ENCODE peak calls at places on chromosomes 5 and 9, in ten cellular contexts. U is breast epithelium, W is fibroblast of the aortic adventitia, Q is GM12865, D is retinal pigment epithelial cell, K is stomach, I is MM.1S, X is endothelial cell, N is heart right ventricle, J is brain microvascular endothelial cell. A is an unnamed sample.
A peak's percentile ranks its signal among the peaks of the same experiment; 100 is the strongest.

GRCh38 chr5:1726956-1727355 is 72.7 kb downstream of the MRPL36 start:
- DNase-seq in U (no peak), W (no peak), Q (no peak), D (no peak), K (peak; percentile 23), I (no peak), X (peak; percentile 1), N (no peak), J (no peak), A (no peak)

GRCh38 chr5:39947657-39948056 is 522.9 kb upstream of the DAB2 start:
- DNase-seq in U (no peak), W (peak; percentile 67), Q (no peak), D (no peak), K (no peak), I (no peak), X (no peak), N (no peak), J (peak; percentile 20), A (peak; percentile 6)

GRCh38 chr5:101009758-101010519 is 106.9 kb upstream of the ST8SIA4 start:
- DNase-seq in U (no peak), W (no peak), Q (peak; percentile 62), D (peak; percentile 35), K (no peak), I (peak; percentile 68), X (no peak), N (no peak), J (no peak), A (no peak)

GRCh38 chr9:12735669-12736068 is 39.2 kb upstream of the LURAP1L start:
- DNase-seq in U (no peak), W (no peak), Q (peak; percentile 53), D (no peak), K (no peak), I (peak; percentile 53), X (no peak), N (no peak), J (no peak), A (no peak)

GRCh38 chr5:111072949-111073682 is 1.6 kb downstream of the TSLP start:
- DNase-seq in U (peak; percentile 57), W (peak; percentile 44), Q (peak; percentile 57), D (no peak), K (peak; percentile 28), I (peak; percentile 72), X (peak; percentile 55), N (peak; percentile 76), J (no peak), A (peak; percentile 29)

GRCh38 chr9:95722141-95722540 is 153.3 kb upstream of the ERCC6L2 start:
- DNase-seq in U (no peak), W (no peak), Q (no peak), D (no peak), K (peak; percentile 32), I (no peak), X (no peak), N (no peak), J (no peak), A (no peak)

GRCh38 chr5:65027149-65027548 is 258.4 kb downstream of the CWC27 start:
- DNase-seq in U (no peak), W (no peak), Q (peak; percentile 41), D (no peak), K (no peak), I (peak; percentile 58), X (no peak), N (no peak), J (no peak), A (no peak)

GRCh38 chr9:116990592-116990991 is 303.5 kb downstream of the TRIM32 start:
- DNase-seq in U (no peak), W (no peak), Q (no peak), D (no peak), K (no peak), I (no peak), X (no peak), N (no peak), J (no peak), A (no peak)

DNA sequence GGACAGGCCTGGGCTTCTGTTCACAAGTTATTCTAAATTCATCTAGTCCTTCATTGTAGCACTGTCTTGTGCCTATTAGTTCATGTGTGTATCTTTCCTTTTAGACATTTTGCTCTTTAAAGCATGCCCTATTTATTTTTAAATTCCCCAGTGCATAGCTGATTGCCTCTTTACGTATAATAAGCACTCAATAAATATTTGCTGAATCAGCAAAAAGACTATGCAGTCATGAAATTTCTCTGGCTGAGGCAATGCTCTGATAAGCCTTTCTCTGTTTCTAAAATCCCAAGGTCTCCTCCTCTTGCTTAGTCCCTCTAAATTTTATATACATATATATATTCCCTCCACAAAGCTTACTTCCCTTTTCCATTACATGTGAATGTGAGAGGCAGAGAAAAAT is 315.9 kb upstream of the PCSK5 start:
- DNase-seq in U (no peak), W (no peak), Q (no peak), D (no peak), K (no peak), I (no peak), X (no peak), N (no peak), J (no peak), A (no peak)
- TF ChIP-seq CTCF in U (no peak), W (no peak), Q (no peak), D (no peak), K (no peak), I (no peak), X (no peak), N (no peak), J (no peak), A (no peak)

GRCh38 chr9:37031902-37032301 is 2.2 kb downstream of the PAX5 start:
- DNase-seq in U (no peak), W (no peak), Q (no peak), D (no peak), K (no peak), I (no peak), X (no peak), N (no peak), J (no peak), A (no peak)

GRCh38 chr9:37032713-37033112 is 1.4 kb downstream of the PAX5 start:
- DNase-seq in U (no peak), W (no peak), Q (peak; percentile 77), D (no peak), K (no peak), I (no peak), X (no peak), N (no peak), J (no peak), A (no peak)

GRCh38 chr9:37029776-37030590 is 4.1 kb downstream of the PAX5 start:
- DNase-seq in U (no peak), W (no peak), Q (no peak), D (no peak), K (no peak), I (no peak), X (no peak), N (no peak), J (no peak), A (no peak)

GRCh38 chr9:37030591-37030939 is 3.5 kb downstream of the PAX5 start:
- DNase-seq in U (no peak), W (no peak), Q (peak; percentile 88), D (no peak), K (no peak), I (no peak), X (no peak), N (no peak), J (no peak), A (no peak)

DNA sequence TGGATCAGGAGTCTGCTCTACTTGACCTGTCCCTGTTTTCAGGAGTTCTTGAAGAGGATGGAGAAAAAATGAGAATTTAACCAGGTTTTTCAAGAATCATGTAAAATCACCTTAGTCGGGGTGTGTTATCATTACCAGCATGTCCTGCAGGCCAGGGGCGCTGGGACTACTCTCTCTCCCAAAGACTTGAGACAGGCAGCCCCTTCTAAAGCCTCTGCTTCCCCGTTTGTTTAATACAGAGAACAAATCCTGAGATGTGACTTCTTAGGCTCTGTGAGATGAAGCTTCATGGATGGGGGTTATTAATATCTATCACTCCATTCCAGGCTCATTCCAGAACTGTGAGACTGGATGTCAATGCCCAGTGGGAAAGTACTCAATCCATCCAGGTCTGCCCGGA is 3.0 kb downstream of the PAX5 start:
- DNase-seq in U (no peak), W (no peak), Q (no peak), D (no peak), K (no peak), I (no peak), X (no peak), N (no peak), J (no peak), A (no peak)
- TF ChIP-seq CTCF in U (no peak), W (no peak), Q (no peak), D (no peak), K (no peak), I (no peak), X (no peak), N (no peak), J (no peak), A (no peak)

GRCh38 chr5:72600401-72600981 is 93.3 kb upstream of the ZNF366 start:
- DNase-seq in U (no peak), W (peak; percentile 85), Q (no peak), D (peak; percentile 17), K (no peak), I (no peak), X (no peak), N (no peak), J (peak; percentile 93), A (peak; percentile 56)

GRCh38 chr5:72597456-72597948 is 90.3 kb upstream of the ZNF366 start:
- DNase-seq in U (no peak), W (peak; percentile 94), Q (no peak), D (peak; percentile 71), K (peak; percentile 31), I (no peak), X (peak; percentile 15), N (no peak), J (peak; percentile 94), A (peak; percentile 88)

GRCh38 chr5:72599519-72600400 is 92.5 kb upstream of the ZNF366 start:
- DNase-seq in U (no peak), W (peak; percentile 28), Q (no peak), D (no peak), K (no peak), I (no peak), X (no peak), N (no peak), J (peak; percentile 51), A (peak; percentile 33)

GRCh38 chr5:72598461-72599433 is 91.5 kb upstream of the ZNF366 start:
- DNase-seq in U (no peak), W (peak; percentile 75), Q (peak; percentile 35), D (no peak), K (no peak), I (no peak), X (no peak), N (no peak), J (peak; percentile 88), A (peak; percentile 90)

DNA sequence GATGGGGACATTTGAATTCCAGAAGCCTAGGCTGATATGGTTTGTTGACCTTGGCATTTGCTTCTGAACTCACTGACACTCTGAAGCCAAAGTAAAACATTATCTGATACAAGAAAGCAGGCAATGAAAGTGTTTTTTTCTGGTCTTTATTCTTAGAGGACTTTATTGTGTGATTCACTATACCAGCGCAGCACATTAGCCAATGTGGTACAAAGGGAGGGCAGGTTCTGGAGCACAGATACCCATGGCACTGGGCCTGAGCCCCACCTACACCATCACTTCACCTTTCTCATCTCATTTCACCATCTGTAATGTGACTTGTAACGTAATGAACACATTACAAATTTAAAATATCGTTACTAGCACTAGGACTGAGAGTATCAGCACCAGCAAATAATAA is 89.7 kb upstream of the ZNF366 start:
- DNase-seq in U (no peak), W (peak; percentile 55), Q (no peak), D (no peak), K (no peak), I (no peak), X (no peak), N (no peak), J (peak; percentile 28), A (peak; percentile 36)
- TF ChIP-seq CTCF in U (no peak), W (no peak), Q (no peak), D (no peak), K (no peak), I (no peak), X (no peak), N (no peak), J (no peak), A (no peak)

DNA sequence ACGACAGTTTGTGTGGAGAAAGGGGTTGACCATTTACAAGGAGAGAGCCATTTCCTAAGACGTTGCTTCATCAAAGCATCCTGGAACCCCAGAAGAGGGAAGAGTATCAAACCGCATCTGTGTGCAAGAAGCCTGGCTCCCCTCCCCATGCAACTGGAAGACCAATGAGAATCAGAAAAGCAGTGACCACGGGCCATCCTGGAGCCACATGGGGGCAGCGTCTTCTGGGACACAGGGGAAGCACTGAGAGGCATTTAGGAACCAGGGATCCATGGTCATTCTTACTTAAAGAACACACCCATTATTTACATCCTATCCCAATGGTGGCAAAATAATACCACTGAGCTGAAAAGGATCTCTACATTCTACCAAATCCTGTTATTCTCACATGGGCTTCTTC is 29.3 kb downstream of the SEMA5A start:
- DNase-seq in U (no peak), W (no peak), Q (no peak), D (no peak), K (no peak), I (no peak), X (peak; percentile 31), N (no peak), J (no peak), A (no peak)
- TF ChIP-seq CTCF in U (no peak), W (no peak), Q (no peak), D (peak; percentile 16), K (no peak), I (no peak), X (no peak), N (no peak), J (peak; percentile 43), A (no peak)